ENCODE peak calls at places on chromosomes 7 and 10, in eight cellular contexts. W, N, U, I, A, O, E and B are unnamed samples.

GRCh38 chr7:43647314-43647691 is 64.4 kb downstream of the STK17A start:
- DNase-seq in W (no peak), N (no peak), U (no peak), I (peak; percentile 95), A (no peak), O (no peak), E (no peak), B (no peak)

GRCh38 chr10:49200859-49201258 is 12.7 kb upstream of the TMEM273 start:
- DNase-seq in W (no peak), N (no peak), U (no peak), I (no peak), A (no peak), O (no peak), E (no peak), B (no peak)

GRCh38 chr10:2936816-2937215 is 130.5 kb upstream of the PFKP start:
- DNase-seq in W (no peak), N (no peak), U (no peak), I (no peak), A (no peak), O (no peak), E (no peak), B (peak; percentile 8)

GRCh38 chr7:137001478-137001877 is 133.0 kb downstream of the CHRM2 start:
- DNase-seq in W (no peak), N (no peak), U (no peak), I (no peak), A (no peak), O (no peak), E (no peak), B (no peak)

GRCh38 chr10:69088801-69089501 is 1.0 kb downstream of the SRGN start:
- DNase-seq in W (peak; percentile 74), N (no peak), U (no peak), I (no peak), A (no peak), O (no peak), E (peak; percentile 98), B (no peak)

GRCh38 chr7:73519867-73520672 is 2.0 kb downstream of the BAZ1B start:
- DNase-seq in W (no peak), N (no peak), U (no peak), I (peak; percentile 47), A (no peak), O (no peak), E (no peak), B (peak; percentile 36)

GRCh38 chr7:1967512-1968396 is 265.0 kb downstream of the MAD1L1 start:
- DNase-seq in W (no peak), N (no peak), U (peak; percentile 1), I (no peak), A (peak; percentile 49), O (no peak), E (no peak), B (no peak)

GRCh38 chr7:122300607-122301079 is 3.9 kb downstream of the FEZF1 start:
- DNase-seq in W (no peak), N (no peak), U (no peak), I (peak; percentile 21), A (no peak), O (no peak), E (no peak), B (no peak)

GRCh38 chr7:147804032-147804431 is 786.5 kb upstream of the C7orf33 start:
- DNase-seq in W (no peak), N (no peak), U (no peak), I (no peak), A (no peak), O (no peak), E (no peak), B (no peak)

GRCh38 chr10:13823046-13823711 is 236.4 kb downstream of the PRPF18 start:
- DNase-seq in W (no peak), N (no peak), U (no peak), I (no peak), A (no peak), O (no peak), E (no peak), B (no peak)

GRCh38 chr7:142476077-142476476 is 218.2 kb upstream of the PRSS58 start:
- DNase-seq in W (no peak), N (no peak), U (no peak), I (no peak), A (no peak), O (no peak), E (no peak), B (no peak)

DNA sequence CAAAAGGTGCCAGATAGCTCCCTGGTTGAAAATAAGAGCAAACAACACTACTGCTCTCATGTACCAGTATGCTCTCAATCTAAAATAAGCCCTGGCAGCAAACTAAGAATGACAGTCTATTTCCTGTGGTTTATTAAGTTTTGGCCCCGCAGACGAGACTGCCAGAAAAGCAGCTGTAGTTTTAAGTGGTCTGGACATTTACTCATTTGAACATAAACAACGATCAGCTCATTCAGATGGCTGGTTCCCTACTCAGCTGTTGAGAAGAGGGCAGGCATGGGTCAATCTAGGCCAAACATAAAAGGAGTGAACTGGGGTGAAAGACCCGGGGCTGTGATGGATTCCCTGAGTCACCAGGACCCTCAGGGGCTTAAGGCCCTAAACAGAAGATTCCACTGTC is 4.5 kb downstream of the TRIL start:
- DNase-seq in W (no peak), N (no peak), U (no peak), I (no peak), A (no peak), O (peak; percentile 91), E (no peak), B (no peak)
- H3K27ac ChIP-seq in W (no peak overlapping the region), N (no peak overlapping the region), U (peak overlapping the region; percentile 78), I (no peak overlapping the region), A (peak overlapping the region; percentile 17), O (peak overlapping the region; percentile 20), E (no peak overlapping the region), B (peak overlapping the region; percentile 1)

GRCh38 chr7:66739477-66739876 is 1.1 kb upstream of the RABGEF1 start:
- DNase-seq in W (no peak), N (no peak), U (no peak), I (no peak), A (no peak), O (no peak), E (no peak), B (no peak)

GRCh38 chr7:66735850-66736249 is 4.7 kb upstream of the RABGEF1 start:
- DNase-seq in W (no peak), N (no peak), U (no peak), I (no peak), A (no peak), O (no peak), E (no peak), B (no peak)

GRCh38 chr7:66739953-66740301 is 606 bp upstream of the RABGEF1 start:
- DNase-seq in W (no peak), N (no peak), U (no peak), I (peak; percentile 22), A (no peak), O (no peak), E (no peak), B (no peak)

GRCh38 chr7:66736892-66737291 is 3.6 kb upstream of the RABGEF1 start:
- DNase-seq in W (no peak), N (no peak), U (no peak), I (no peak), A (no peak), O (no peak), E (no peak), B (no peak)

GRCh38 chr7:66737667-66738066 is 2.9 kb upstream of the RABGEF1 start:
- DNase-seq in W (no peak), N (no peak), U (no peak), I (no peak), A (no peak), O (no peak), E (no peak), B (no peak)
- H3K4me1 ChIP-seq in W (peaks cover 6% of the 10 kb centered on the region), N (peaks cover 11% of the 10 kb centered on the region), U (peaks cover 54% of the 10 kb centered on the region), I (no peaks in the 10 kb centered on the region), A (peaks cover 14% of the 10 kb centered on the region), O (no peaks in the 10 kb centered on the region), E (peaks cover 8% of the 10 kb centered on the region), B (no peaks in the 10 kb centered on the region)

GRCh38 chr10:93565421-93565820 is 1.0 kb upstream of the FFAR4 start:
- DNase-seq in W (no peak), N (no peak), U (no peak), I (no peak), A (peak; percentile 77), O (no peak), E (no peak), B (no peak)

GRCh38 chr10:93570383-93570782 is 3.9 kb downstream of the FFAR4 start:
- DNase-seq in W (no peak), N (no peak), U (no peak), I (peak; percentile 54), A (no peak), O (no peak), E (no peak), B (no peak)

GRCh38 chr10:93568105-93568390 is 1.6 kb downstream of the FFAR4 start:
- DNase-seq in W (no peak), N (no peak), U (peak; percentile 22), I (no peak), A (no peak), O (no peak), E (no peak), B (no peak)

GRCh38 chr10:93566435-93567276 is at the start of gene FFAR4:
- DNase-seq in W (no peak), N (peak; percentile 54), U (peak; percentile 45), I (peak; percentile 49), A (peak; percentile 85), O (no peak), E (peak; percentile 48), B (peak; percentile 75)

DNA sequence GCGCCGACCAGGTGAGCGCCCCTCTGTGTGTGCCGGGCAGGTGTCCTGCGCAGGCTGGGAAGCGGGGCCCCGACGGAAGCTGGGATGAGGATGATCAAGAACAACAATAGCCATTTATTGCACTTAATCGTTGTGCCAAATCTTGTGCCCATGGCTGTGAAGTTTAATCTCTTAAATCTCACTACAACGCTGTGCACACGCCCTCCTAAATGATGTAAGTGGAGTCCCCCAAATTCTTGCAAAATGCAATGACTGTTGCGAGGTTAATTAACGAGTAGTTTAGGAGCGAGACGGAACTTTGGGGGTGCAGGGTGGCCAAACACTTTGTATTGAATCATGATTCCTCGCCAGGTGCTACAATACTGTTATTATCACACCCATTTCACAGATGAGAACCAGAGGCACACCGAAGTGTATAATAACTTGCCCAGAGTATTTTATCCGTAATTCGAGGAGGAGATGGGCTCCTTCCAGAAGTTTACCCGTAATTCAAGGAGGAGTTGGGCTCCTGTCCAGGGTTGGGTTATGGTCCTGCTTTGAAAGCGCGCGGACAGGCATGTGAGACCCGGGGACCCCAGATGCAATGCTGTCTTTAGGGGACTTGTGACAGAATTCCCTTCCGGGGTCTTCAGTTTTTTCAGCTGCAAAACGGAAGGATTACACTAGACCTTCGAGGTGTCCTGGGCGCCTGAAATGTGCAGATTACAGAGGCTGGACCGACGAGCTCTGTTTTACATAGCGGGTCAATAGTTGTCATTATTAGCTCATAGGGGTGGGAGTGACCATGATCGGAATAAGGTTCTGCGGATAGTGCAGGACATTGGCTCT is 1.0 kb downstream of the FFAR4 start:
- DNase-seq in W (no peak), N (no peak), U (no peak), I (no peak), A (no peak), O (no peak), E (no peak), B (no peak)
- H3K27ac ChIP-seq in W (no peak overlapping the region), N (no peak overlapping the region), U (no peak overlapping the region), I (no peak overlapping the region), A (no peak overlapping the region), O (no peak overlapping the region), E (no peak overlapping the region), B (peak overlapping the region; percentile 33)

DNA sequence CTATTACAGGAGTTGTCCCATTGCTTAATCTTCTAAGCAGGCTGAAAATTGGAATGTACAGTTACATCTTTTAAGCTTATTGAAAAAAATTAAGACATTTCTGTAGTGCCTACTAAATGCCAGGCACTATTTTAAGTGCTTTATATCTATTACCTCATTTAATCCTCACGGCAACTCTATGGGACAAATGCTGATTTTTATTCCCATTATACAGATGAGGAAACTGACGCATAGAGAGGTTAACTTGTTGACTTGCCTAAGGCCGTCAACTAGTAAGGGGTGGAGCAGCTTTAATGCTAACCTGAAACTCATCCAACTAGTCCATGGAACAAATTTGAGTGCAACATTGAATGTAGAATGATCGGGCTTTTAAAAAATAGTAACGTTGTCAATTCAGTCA is 2.5 kb downstream of the ZKSCAN1 start:
- DNase-seq in W (no peak), N (no peak), U (no peak), I (no peak), A (no peak), O (no peak), E (no peak), B (no peak)
- H3K4me1 ChIP-seq in W (peaks cover 19% of the 10 kb centered on the region), N (peaks cover 16% of the 10 kb centered on the region), U (peaks cover 65% of the 10 kb centered on the region), I (no peaks in the 10 kb centered on the region), A (peaks cover 34% of the 10 kb centered on the region), O (peaks cover 9% of the 10 kb centered on the region), E (peaks cover 30% of the 10 kb centered on the region), B (peaks cover 20% of the 10 kb centered on the region)